ENCODE peak calls at places on chromosomes 16 and 17, in seven cellular contexts. One of them, this sample, is unnamed.

GRCh38 chr16:53446090-53446489 is 11.8 kb downstream of the RBL2 start:
- DNase-seq in H9: no peak
- DNase-seq in Calu3: no peak
- DNase-seq in IMR-90: no peak
- DNase-seq in lower leg skin: no peak
- DNase-seq in esophagus squamous epithelium: no peak
- DNase-seq in stomach: no peak
- DNase-seq in this sample: no peak

GRCh38 chr17:17127730-17128291 is 78.3 kb downstream of the PLD6 start:
- DNase-seq in H9: no peak
- DNase-seq in Calu3: no peak
- DNase-seq in IMR-90: peak
- DNase-seq in lower leg skin: no peak
- DNase-seq in esophagus squamous epithelium: no peak
- DNase-seq in stomach: no peak
- DNase-seq in this sample: no peak

GRCh38 chr17:71163121-71163812 is 957.6 kb upstream of the SOX9 start:
- DNase-seq in H9: no peak
- DNase-seq in Calu3: peak
- DNase-seq in IMR-90: peak
- DNase-seq in lower leg skin: no peak
- DNase-seq in esophagus squamous epithelium: no peak
- DNase-seq in stomach: peak
- DNase-seq in this sample: no peak

GRCh38 chr17:61063528-61063927 is 336.1 kb upstream of the TBX2 start:
- DNase-seq in H9: no peak
- DNase-seq in Calu3: no peak
- DNase-seq in IMR-90: no peak
- DNase-seq in lower leg skin: no peak
- DNase-seq in esophagus squamous epithelium: no peak
- DNase-seq in stomach: no peak
- DNase-seq in this sample: no peak

GRCh38 chr17:18172528-18173278 is 10.9 kb upstream of the ALKBH5 start:
- DNase-seq in H9: no peak
- DNase-seq in Calu3: no peak
- DNase-seq in IMR-90: peak
- DNase-seq in lower leg skin: no peak
- DNase-seq in esophagus squamous epithelium: no peak
- DNase-seq in stomach: no peak
- DNase-seq in this sample: no peak

GRCh38 chr17:1755993-1756306 is 5.9 kb upstream of the SERPINF1 start:
- DNase-seq in H9: no peak
- DNase-seq in Calu3: no peak
- DNase-seq in IMR-90: no peak
- DNase-seq in lower leg skin: no peak
- DNase-seq in esophagus squamous epithelium: no peak
- DNase-seq in stomach: no peak
- DNase-seq in this sample: no peak

GRCh38 chr17:80970762-80971703 is 20.6 kb upstream of the CHMP6 start:
- DNase-seq in H9: no peak
- DNase-seq in Calu3: no peak
- DNase-seq in IMR-90: no peak
- DNase-seq in lower leg skin: no peak
- DNase-seq in esophagus squamous epithelium: no peak
- DNase-seq in stomach: no peak
- DNase-seq in this sample: no peak

GRCh38 chr17:34624767-34625389 is 45.5 kb downstream of the TMEM132E start:
- DNase-seq in H9: no peak
- DNase-seq in Calu3: no peak
- DNase-seq in IMR-90: no peak
- DNase-seq in lower leg skin: no peak
- DNase-seq in esophagus squamous epithelium: no peak
- DNase-seq in stomach: no peak
- DNase-seq in this sample: no peak

GRCh38 chr16:57039148-57039812 is 49.9 kb downstream of the NLRC5 start:
- DNase-seq in H9: no peak
- DNase-seq in Calu3: no peak
- DNase-seq in IMR-90: peak
- DNase-seq in lower leg skin: no peak
- DNase-seq in esophagus squamous epithelium: no peak
- DNase-seq in stomach: no peak
- DNase-seq in this sample: no peak

GRCh38 chr17:6495450-6496115 is 51.3 kb downstream of the PIMREG start:
- DNase-seq in H9: peak
- DNase-seq in Calu3: no peak
- DNase-seq in IMR-90: no peak
- DNase-seq in lower leg skin: no peak
- DNase-seq in esophagus squamous epithelium: no peak
- DNase-seq in stomach: no peak
- DNase-seq in this sample: no peak

GRCh38 chr16:57471852-57472664 is 9.6 kb downstream of the POLR2C start:
- DNase-seq in H9: peak
- DNase-seq in Calu3: peak
- DNase-seq in IMR-90: no peak
- DNase-seq in lower leg skin: no peak
- DNase-seq in esophagus squamous epithelium: no peak
- DNase-seq in stomach: no peak
- DNase-seq in this sample: no peak

GRCh38 chr16:89103781-89104180 is 10.1 kb downstream of the ACSF3 start:
- DNase-seq in H9: no peak
- DNase-seq in Calu3: no peak
- DNase-seq in IMR-90: no peak
- DNase-seq in lower leg skin: no peak
- DNase-seq in esophagus squamous epithelium: no peak
- DNase-seq in stomach: no peak
- DNase-seq in this sample: no peak

GRCh38 chr16:89106533-89107208 is 13.0 kb downstream of the ACSF3 start:
- DNase-seq in H9: no peak
- DNase-seq in Calu3: no peak
- DNase-seq in IMR-90: no peak
- DNase-seq in lower leg skin: no peak
- DNase-seq in esophagus squamous epithelium: no peak
- DNase-seq in stomach: no peak
- DNase-seq in this sample: no peak

GRCh38 chr16:89104303-89104702 is 10.7 kb downstream of the ACSF3 start:
- DNase-seq in H9: no peak
- DNase-seq in Calu3: no peak
- DNase-seq in IMR-90: no peak
- DNase-seq in lower leg skin: no peak
- DNase-seq in esophagus squamous epithelium: no peak
- DNase-seq in stomach: no peak
- DNase-seq in this sample: no peak

GRCh38 chr16:89105599-89106151 is 12.0 kb downstream of the ACSF3 start:
- DNase-seq in H9: no peak
- DNase-seq in Calu3: no peak
- DNase-seq in IMR-90: no peak
- DNase-seq in lower leg skin: no peak
- DNase-seq in esophagus squamous epithelium: no peak
- DNase-seq in stomach: no peak
- DNase-seq in this sample: no peak

DNA sequence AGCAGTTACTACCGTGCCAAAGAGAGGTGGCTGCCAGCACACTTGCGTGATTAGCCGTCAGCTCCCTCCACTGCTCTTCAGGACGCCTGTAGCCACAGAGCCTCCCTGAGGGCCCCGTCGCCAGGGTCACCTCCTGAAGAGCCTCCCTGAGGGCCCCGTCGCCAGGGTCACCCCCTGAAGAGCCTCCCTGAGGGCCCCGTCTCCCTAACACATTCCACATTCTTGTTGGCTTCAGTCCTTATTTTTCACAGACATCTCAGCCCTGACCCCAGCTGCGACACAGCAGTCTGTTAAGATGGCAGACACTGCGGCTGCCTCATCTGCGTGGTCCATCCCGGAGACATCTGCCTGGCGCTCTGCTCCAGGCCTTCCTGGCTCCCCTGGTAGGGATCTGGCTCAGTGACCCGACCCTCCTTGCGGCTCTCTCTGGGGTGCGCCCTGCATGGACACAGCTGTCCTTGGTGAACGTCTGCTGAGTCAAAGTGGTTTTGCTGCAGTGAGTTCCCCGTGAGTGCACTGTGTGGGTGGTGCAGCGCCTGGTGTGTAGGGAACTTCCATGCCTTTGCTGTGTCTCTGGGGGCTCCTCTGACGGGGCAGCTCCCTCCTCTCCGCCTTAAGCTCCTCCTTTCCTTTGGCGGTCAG is 11.4 kb downstream of the ACSF3 start:
- DNase-seq in H9: no peak
- DNase-seq in Calu3: no peak
- DNase-seq in IMR-90: no peak
- DNase-seq in lower leg skin: no peak
- DNase-seq in esophagus squamous epithelium: no peak
- DNase-seq in stomach: no peak
- DNase-seq in this sample: no peak
- TF ChIP-seq CTCF in H9: no peak
- TF ChIP-seq CTCF in Calu3: no peak
- TF ChIP-seq CTCF in IMR-90: no peak
- TF ChIP-seq CTCF in lower leg skin: no peak
- TF ChIP-seq CTCF in esophagus squamous epithelium: no peak
- TF ChIP-seq CTCF in stomach: no peak
- TF ChIP-seq CTCF in this sample: no peak

GRCh38 chr16:72666267-72666666 is 381.7 kb downstream of the ZFHX3 start:
- DNase-seq in H9: no peak
- DNase-seq in Calu3: no peak
- DNase-seq in IMR-90: peak
- DNase-seq in lower leg skin: no peak
- DNase-seq in esophagus squamous epithelium: no peak
- DNase-seq in stomach: no peak
- DNase-seq in this sample: no peak

GRCh38 chr16:72658888-72659717 is 388.8 kb downstream of the ZFHX3 start:
- DNase-seq in H9: no peak
- DNase-seq in Calu3: no peak
- DNase-seq in IMR-90: peak
- DNase-seq in lower leg skin: no peak
- DNase-seq in esophagus squamous epithelium: no peak
- DNase-seq in stomach: no peak
- DNase-seq in this sample: no peak

GRCh38 chr16:72664122-72664479 is 383.8 kb downstream of the ZFHX3 start:
- DNase-seq in H9: no peak
- DNase-seq in Calu3: no peak
- DNase-seq in IMR-90: peak
- DNase-seq in lower leg skin: no peak
- DNase-seq in esophagus squamous epithelium: no peak
- DNase-seq in stomach: no peak
- DNase-seq in this sample: no peak

GRCh38 chr16:72664480-72665408 is 383.2 kb downstream of the ZFHX3 start:
- DNase-seq in H9: peak
- DNase-seq in Calu3: peak
- DNase-seq in IMR-90: peak
- DNase-seq in lower leg skin: peak
- DNase-seq in esophagus squamous epithelium: peak
- DNase-seq in stomach: peak
- DNase-seq in this sample: peak
- TF ChIP-seq CTCF in H9: no peak
- TF ChIP-seq CTCF in Calu3: no peak
- TF ChIP-seq CTCF in IMR-90: no peak
- TF ChIP-seq CTCF in lower leg skin: no peak
- TF ChIP-seq CTCF in esophagus squamous epithelium: peak
- TF ChIP-seq CTCF in stomach: no peak
- TF ChIP-seq CTCF in this sample: no peak

GRCh38 chr16:49756971-49757743 is 98.8 kb downstream of the ZNF423 start:
- DNase-seq in H9: no peak
- DNase-seq in Calu3: no peak
- DNase-seq in IMR-90: no peak
- DNase-seq in lower leg skin: no peak
- DNase-seq in esophagus squamous epithelium: no peak
- DNase-seq in stomach: no peak
- DNase-seq in this sample: no peak

GRCh38 chr16:49755291-49755611 is 100.7 kb downstream of the ZNF423 start:
- DNase-seq in H9: no peak
- DNase-seq in Calu3: peak
- DNase-seq in IMR-90: peak
- DNase-seq in lower leg skin: peak
- DNase-seq in esophagus squamous epithelium: no peak
- DNase-seq in stomach: no peak
- DNase-seq in this sample: no peak

GRCh38 chr16:49754495-49755290 is 101.2 kb downstream of the ZNF423 start:
- DNase-seq in H9: peak
- DNase-seq in Calu3: no peak
- DNase-seq in IMR-90: no peak
- DNase-seq in lower leg skin: peak
- DNase-seq in esophagus squamous epithelium: no peak
- DNase-seq in stomach: no peak
- DNase-seq in this sample: no peak

GRCh38 chr16:49757744-49758069 is 98.2 kb downstream of the ZNF423 start:
- DNase-seq in H9: peak
- DNase-seq in Calu3: no peak
- DNase-seq in IMR-90: no peak
- DNase-seq in lower leg skin: no peak
- DNase-seq in esophagus squamous epithelium: no peak
- DNase-seq in stomach: no peak
- DNase-seq in this sample: no peak

GRCh38 chr16:49755716-49756115 is 100.2 kb downstream of the ZNF423 start:
- DNase-seq in H9: no peak
- DNase-seq in Calu3: no peak
- DNase-seq in IMR-90: no peak
- DNase-seq in lower leg skin: no peak
- DNase-seq in esophagus squamous epithelium: no peak
- DNase-seq in stomach: no peak
- DNase-seq in this sample: no peak
- TF ChIP-seq CTCF in H9: no peak
- TF ChIP-seq CTCF in Calu3: no peak
- TF ChIP-seq CTCF in IMR-90: no peak
- TF ChIP-seq CTCF in lower leg skin: no peak
- TF ChIP-seq CTCF in esophagus squamous epithelium: no peak
- TF ChIP-seq CTCF in stomach: no peak
- TF ChIP-seq CTCF in this sample: no peak

GRCh38 chr16:68355447-68356248 is 44.8 kb downstream of the PRMT7 start:
- DNase-seq in H9: no peak
- DNase-seq in Calu3: no peak
- DNase-seq in IMR-90: no peak
- DNase-seq in lower leg skin: no peak
- DNase-seq in esophagus squamous epithelium: no peak
- DNase-seq in stomach: no peak
- DNase-seq in this sample: no peak
- TF ChIP-seq CTCF in H9: peak
- TF ChIP-seq CTCF in Calu3: no peak
- TF ChIP-seq CTCF in IMR-90: no peak
- TF ChIP-seq CTCF in lower leg skin: no peak
- TF ChIP-seq CTCF in esophagus squamous epithelium: no peak
- TF ChIP-seq CTCF in stomach: no peak
- TF ChIP-seq CTCF in this sample: peak

GRCh38 chr16:13453325-13453724 is 466.6 kb upstream of the ERCC4 start:
- DNase-seq in H9: no peak
- DNase-seq in Calu3: no peak
- DNase-seq in IMR-90: no peak
- DNase-seq in lower leg skin: peak
- DNase-seq in esophagus squamous epithelium: no peak
- DNase-seq in stomach: no peak
- DNase-seq in this sample: no peak

GRCh38 chr16:13448346-13448745 is 471.6 kb upstream of the ERCC4 start:
- DNase-seq in H9: no peak
- DNase-seq in Calu3: no peak
- DNase-seq in IMR-90: no peak
- DNase-seq in lower leg skin: no peak
- DNase-seq in esophagus squamous epithelium: no peak
- DNase-seq in stomach: no peak
- DNase-seq in this sample: no peak

GRCh38 chr16:13453938-13454553 is 465.9 kb upstream of the ERCC4 start:
- DNase-seq in H9: no peak
- DNase-seq in Calu3: peak
- DNase-seq in IMR-90: no peak
- DNase-seq in lower leg skin: peak
- DNase-seq in esophagus squamous epithelium: no peak
- DNase-seq in stomach: peak
- DNase-seq in this sample: peak
- TF ChIP-seq CTCF in H9: peak
- TF ChIP-seq CTCF in Calu3: peak
- TF ChIP-seq CTCF in IMR-90: no peak
- TF ChIP-seq CTCF in lower leg skin: no peak
- TF ChIP-seq CTCF in esophagus squamous epithelium: peak
- TF ChIP-seq CTCF in stomach: peak
- TF ChIP-seq CTCF in this sample: peak